ENCODE peak calls at places on chromosomes 2 and 18, in five cellular contexts. E, K, B, H and T are unnamed samples.
A peak's percentile ranks its signal among the peaks of the same experiment; 100 is the strongest.

GRCh38 chr2:8535821-8536685 is 145.8 kb upstream of the ID2 start:
- DNase-seq in E (no peak), K (no peak), B (no peak), H (no peak), T (no peak)

GRCh38 chr18:34626404-34627137 is 83.5 kb upstream of the DTNA start:
- DNase-seq in E (no peak), K (no peak), B (no peak), H (no peak), T (no peak)

GRCh38 chr18:9137168-9138066 is 836 bp downstream of the ANKRD12 start:
- DNase-seq in E (peak; percentile 83), K (peak; percentile 66), B (peak; percentile 82), H (peak; percentile 73), T (peak; percentile 71)

GRCh38 chr2:128187032-128187654 is 96.1 kb downstream of the UGGT1 start:
- DNase-seq in E (no peak), K (no peak), B (no peak), H (no peak), T (no peak)

GRCh38 chr2:217875138-217875537 is 127.7 kb downstream of the TNS1 start:
- DNase-seq in E (no peak), K (no peak), B (no peak), H (no peak), T (no peak)

GRCh38 chr18:47750889-47751423 is 179.5 kb downstream of the SMAD2 start:
- DNase-seq in E (no peak), K (peak; percentile 16), B (no peak), H (no peak), T (no peak)

GRCh38 chr18:10660485-10660884 is 134.7 kb downstream of the NAPG start:
- DNase-seq in E (no peak), K (no peak), B (no peak), H (no peak), T (no peak)

GRCh38 chr2:53234548-53234903 is 533.1 kb upstream of the CHAC2 start:
- DNase-seq in E (no peak), K (no peak), B (peak; percentile 13), H (no peak), T (no peak)

GRCh38 chr2:283996-284794 is 3.7 kb downstream of the ALKAL2 start:
- DNase-seq in E (no peak), K (no peak), B (no peak), H (no peak), T (no peak)

GRCh38 chr2:284896-285492 is 2.9 kb downstream of the ALKAL2 start:
- DNase-seq in E (no peak), K (no peak), B (no peak), H (no peak), T (no peak)

GRCh38 chr2:285990-286389 is 1.9 kb downstream of the ALKAL2 start:
- DNase-seq in E (no peak), K (no peak), B (no peak), H (no peak), T (no peak)

GRCh38 chr2:286774-287392 is 1.0 kb downstream of the ALKAL2 start:
- DNase-seq in E (no peak), K (no peak), B (no peak), H (no peak), T (no peak)

GRCh38 chr2:285506-285905 is 2.4 kb downstream of the ALKAL2 start:
- DNase-seq in E (no peak), K (no peak), B (peak; percentile 36), H (no peak), T (no peak)
- H3K27me3 ChIP-seq in E (peaks cover 7% of the 10 kb centered on the region), K (peaks cover 32% of the 10 kb centered on the region), B (peaks cover 12% of the 10 kb centered on the region), H (peaks cover 38% of the 10 kb centered on the region), T (peaks cover 2% of the 10 kb centered on the region)

GRCh38 chr2:143475131-143475784 is 346.0 kb downstream of the ARHGAP15 start:
- DNase-seq in E (no peak), K (no peak), B (no peak), H (no peak), T (no peak)

GRCh38 chr2:143471550-143471949 is 342.3 kb downstream of the ARHGAP15 start:
- DNase-seq in E (no peak), K (no peak), B (no peak), H (no peak), T (no peak)

GRCh38 chr2:143474568-143474967 is 345.3 kb downstream of the ARHGAP15 start:
- DNase-seq in E (no peak), K (no peak), B (no peak), H (no peak), T (no peak)

GRCh38 chr2:143476421-143477084 is 347.3 kb downstream of the ARHGAP15 start:
- DNase-seq in E (no peak), K (no peak), B (peak; percentile 59), H (no peak), T (no peak)

GRCh38 chr2:143473206-143473605 is 344.0 kb downstream of the ARHGAP15 start:
- DNase-seq in E (no peak), K (no peak), B (no peak), H (no peak), T (no peak)
- H3K27ac ChIP-seq in E (no peak overlapping the region), K (no peak overlapping the region), B (no peak overlapping the region), H (no peak overlapping the region), T (no peak overlapping the region)

DNA sequence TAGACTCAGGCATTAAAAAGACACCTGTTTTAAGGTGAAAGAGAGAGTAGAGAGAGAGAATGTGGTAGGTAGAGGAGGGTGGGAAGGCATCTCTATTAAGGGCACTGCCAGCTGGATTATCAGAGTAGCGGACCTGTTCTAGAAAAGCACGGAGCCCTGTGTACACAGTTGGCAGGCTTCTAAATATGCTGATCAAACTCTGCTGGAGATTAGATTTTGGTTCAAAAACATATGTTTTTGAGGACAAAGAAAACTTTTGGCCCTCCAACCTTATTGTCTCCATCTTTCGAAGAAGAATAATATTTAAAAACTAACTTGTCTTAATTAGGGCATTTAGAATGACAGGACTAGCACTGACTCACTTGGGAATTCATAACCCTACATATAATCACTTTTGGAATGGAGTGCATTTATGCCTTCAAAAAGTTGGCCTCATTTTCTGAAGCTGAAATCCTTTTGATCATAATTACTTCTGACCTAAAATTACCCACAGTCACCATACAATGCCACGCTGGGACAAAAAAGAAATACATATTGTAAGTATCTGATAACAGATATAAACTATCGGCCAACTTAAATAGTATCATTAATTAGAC is 254.6 kb downstream of the MEIS1 start:
- DNase-seq in E (no peak), K (no peak), B (no peak), H (no peak), T (no peak)
- H3K27me3 ChIP-seq in E (no peaks in the 10 kb centered on the region), K (no peaks in the 10 kb centered on the region), B (no peaks in the 10 kb centered on the region), H (peaks cover 20% of the 10 kb centered on the region), T (no peaks in the 10 kb centered on the region)

GRCh38 chr2:201118957-201119848 is 3.2 kb downstream of the CFLAR start:
- DNase-seq in E (peak; percentile 61), K (no peak), B (peak; percentile 8), H (no peak), T (no peak)

GRCh38 chr2:201118121-201118956 is 2.4 kb downstream of the CFLAR start:
- DNase-seq in E (peak; percentile 92), K (peak; percentile 84), B (peak; percentile 37), H (peak; percentile 86), T (peak; percentile 81)

GRCh38 chr2:201116115-201116958 is at the start of gene CFLAR:
- DNase-seq in E (peak; percentile 91), K (peak; percentile 74), B (peak; percentile 26), H (peak; percentile 77), T (peak; percentile 89)

GRCh38 chr2:201114846-201115245 is 1.1 kb upstream of the CFLAR start:
- DNase-seq in E (no peak), K (no peak), B (no peak), H (no peak), T (no peak)

GRCh38 chr2:201116959-201117734 is 1.2 kb downstream of the CFLAR start:
- DNase-seq in E (peak; percentile 91), K (peak; percentile 70), B (peak; percentile 50), H (no peak), T (peak; percentile 51)
- H3K27ac ChIP-seq in E (peak overlapping the region; percentile 93), K (peak overlapping the region; percentile 98), B (peak overlapping the region; percentile 99), H (peak overlapping the region; percentile 98), T (peak overlapping the region; percentile 93)

GRCh38 chr2:222281495-222281894 is 17.3 kb downstream of the PAX3 start:
- DNase-seq in E (no peak), K (no peak), B (no peak), H (no peak), T (no peak)
- H3K27me3 ChIP-seq in E (peaks cover 16% of the 10 kb centered on the region), K (peaks cover 40% of the 10 kb centered on the region), B (peaks cover 4% of the 10 kb centered on the region), H (peaks cover 83% of the 10 kb centered on the region), T (no peaks in the 10 kb centered on the region)

GRCh38 chr2:100924520-100925451 is 77.3 kb upstream of the RPL31 start:
- DNase-seq in E (peak; percentile 70), K (peak; percentile 35), B (peak; percentile 34), H (no peak), T (peak; percentile 35)
- H3K27ac ChIP-seq in E (peak overlapping the region; percentile 42), K (peak overlapping the region; percentile 70), B (peak overlapping the region; percentile 73), H (peak overlapping the region; percentile 81), T (peak overlapping the region; percentile 12)

DNA sequence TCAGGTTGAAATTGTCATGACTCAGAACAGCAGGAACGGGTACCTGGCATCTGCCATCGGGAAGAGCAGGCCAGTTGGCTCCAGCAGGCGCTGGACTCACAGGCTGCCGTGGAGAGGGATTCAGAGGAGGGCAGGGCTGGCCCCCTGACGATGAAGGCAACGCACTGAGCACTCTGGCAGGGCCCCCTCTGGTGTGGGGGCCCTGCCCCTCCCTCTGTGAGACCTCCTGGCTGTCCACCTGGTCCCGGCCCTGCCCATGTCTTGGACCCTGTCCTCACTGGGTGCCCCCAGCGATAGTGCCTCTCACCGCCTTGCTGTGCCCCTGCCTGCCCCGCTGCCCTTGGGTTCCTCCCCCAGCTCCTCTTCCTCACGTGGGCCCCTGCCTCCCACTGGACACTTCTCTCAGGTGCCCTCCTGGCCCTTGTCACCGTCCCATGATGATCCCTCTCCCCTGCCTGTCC is 23.3 kb upstream of the ALLC start:
- DNase-seq in E (no peak), K (peak; percentile 10), B (no peak), H (no peak), T (no peak)
- H3K27me3 ChIP-seq in E (no peaks in the 10 kb centered on the region), K (peaks cover 4% of the 10 kb centered on the region), B (peaks cover 23% of the 10 kb centered on the region), H (no peaks in the 10 kb centered on the region), T (no peaks in the 10 kb centered on the region)

GRCh38 chr2:38037757-38038615 is 38.0 kb downstream of the CYP1B1 start:
- DNase-seq in E (peak; percentile 28), K (no peak), B (no peak), H (peak; percentile 24), T (no peak)
- H3K27ac ChIP-seq in E (no peak overlapping the region), K (peak overlapping the region; percentile 7), B (peak overlapping the region; percentile 43), H (peak overlapping the region; percentile 58), T (no peak overlapping the region)